ENCODE peak calls at places on chromosomes 3 and 15, in five cellular contexts. One of them, this sample, is unnamed.

GRCh38 chr3:72238341-72238740 is 453.4 kb upstream of the PROK2 start:
- DNase-seq in progenitor cell of endocrine pancreas: no peak
- DNase-seq in natural killer cell: no peak
- DNase-seq in fibroblast of lung: peak; percentile 42
- DNase-seq in adrenal gland: peak; percentile 22
- DNase-seq in this sample: no peak

GRCh38 chr15:44654858-44655257 is 8.6 kb downstream of the SPG11 start:
- DNase-seq in natural killer cell: no peak
- DNase-seq in progenitor cell of endocrine pancreas: no peak
- DNase-seq in adrenal gland: no peak
- DNase-seq in fibroblast of lung: peak; percentile 18
- DNase-seq in this sample: peak; percentile 52

GRCh38 chr15:29289179-29289578 is 19.6 kb upstream of the NSMCE3 start:
- DNase-seq in progenitor cell of endocrine pancreas: no peak
- DNase-seq in natural killer cell: no peak
- DNase-seq in fibroblast of lung: no peak
- DNase-seq in adrenal gland: no peak
- DNase-seq in this sample: no peak

GRCh38 chr15:58077427-58077826 is 11.9 kb upstream of the ALDH1A2 start:
- DNase-seq in fibroblast of lung: no peak
- DNase-seq in progenitor cell of endocrine pancreas: no peak
- DNase-seq in natural killer cell: no peak
- DNase-seq in adrenal gland: no peak
- DNase-seq in this sample: no peak

GRCh38 chr15:92803852-92804609 is 96.1 kb upstream of the CHD2 start:
- DNase-seq in adrenal gland: peak; percentile 95
- DNase-seq in fibroblast of lung: peak; percentile 100
- DNase-seq in progenitor cell of endocrine pancreas: no peak
- DNase-seq in natural killer cell: no peak
- DNase-seq in this sample: peak; percentile 99

GRCh38 chr3:115912372-115912771 is 289.1 kb downstream of the GAP43 start:
- DNase-seq in progenitor cell of endocrine pancreas: no peak
- DNase-seq in fibroblast of lung: peak; percentile 65
- DNase-seq in adrenal gland: peak; percentile 74
- DNase-seq in natural killer cell: no peak
- DNase-seq in this sample: no peak

GRCh38 chr3:55604414-55604813 is 117.3 kb upstream of the WNT5A start:
- DNase-seq in adrenal gland: no peak
- DNase-seq in fibroblast of lung: no peak
- DNase-seq in natural killer cell: no peak
- DNase-seq in progenitor cell of endocrine pancreas: no peak
- DNase-seq in this sample: no peak

GRCh38 chr15:99976811-99977271 is 243.6 kb upstream of the LYSMD4 start:
- DNase-seq in fibroblast of lung: no peak
- DNase-seq in natural killer cell: no peak
- DNase-seq in progenitor cell of endocrine pancreas: no peak
- DNase-seq in adrenal gland: no peak
- DNase-seq in this sample: no peak

GRCh38 chr15:100863406-100864198 is 16.0 kb upstream of the ALDH1A3 start:
- DNase-seq in natural killer cell: no peak
- DNase-seq in fibroblast of lung: peak; percentile 90
- DNase-seq in adrenal gland: no peak
- DNase-seq in progenitor cell of endocrine pancreas: no peak
- DNase-seq in this sample: no peak

GRCh38 chr3:179954226-179954870 is 82.4 kb downstream of the PEX5L start:
- DNase-seq in fibroblast of lung: no peak
- DNase-seq in natural killer cell: no peak
- DNase-seq in adrenal gland: no peak
- DNase-seq in progenitor cell of endocrine pancreas: no peak
- DNase-seq in this sample: no peak

GRCh38 chr15:61644550-61644949 is 415.4 kb upstream of the RORA start:
- DNase-seq in adrenal gland: no peak
- DNase-seq in progenitor cell of endocrine pancreas: no peak
- DNase-seq in fibroblast of lung: peak; percentile 47
- DNase-seq in natural killer cell: no peak
- DNase-seq in this sample: no peak
- TF ChIP-seq CTCF in adrenal gland: no peak
- TF ChIP-seq CTCF in progenitor cell of endocrine pancreas: no peak
- TF ChIP-seq CTCF in fibroblast of lung: no peak
- TF ChIP-seq CTCF in natural killer cell: no peak
- TF ChIP-seq CTCF in this sample: no peak

GRCh38 chr15:86135030-86135429 is 55.4 kb downstream of the AGBL1 start:
- DNase-seq in adrenal gland: peak; percentile 18
- DNase-seq in progenitor cell of endocrine pancreas: no peak
- DNase-seq in fibroblast of lung: no peak
- DNase-seq in natural killer cell: no peak
- DNase-seq in this sample: no peak

GRCh38 chr15:86138798-86139197 is 59.1 kb downstream of the AGBL1 start:
- DNase-seq in natural killer cell: no peak
- DNase-seq in adrenal gland: no peak
- DNase-seq in fibroblast of lung: no peak
- DNase-seq in progenitor cell of endocrine pancreas: no peak
- DNase-seq in this sample: no peak

DNA sequence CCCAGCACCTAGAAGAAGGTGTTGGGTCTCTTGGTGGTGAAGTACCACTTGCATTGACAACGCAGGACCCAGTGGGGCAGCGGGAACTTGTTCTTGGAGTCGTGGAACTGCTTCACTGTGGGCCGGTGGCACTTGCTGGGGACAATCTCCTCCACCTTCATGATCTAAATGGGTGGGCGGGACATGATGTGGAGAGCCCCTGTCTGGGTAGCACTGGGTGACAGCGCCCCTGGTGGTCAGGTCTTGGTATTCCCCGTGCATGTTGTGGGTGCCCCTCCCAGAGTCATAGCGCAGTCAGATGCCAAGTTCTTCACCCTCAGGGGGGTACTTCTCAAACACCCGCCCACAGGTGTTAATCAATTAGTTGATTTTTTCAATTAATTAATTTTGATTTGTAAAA is 60.2 kb downstream of the AGBL1 start:
- DNase-seq in adrenal gland: no peak
- DNase-seq in progenitor cell of endocrine pancreas: peak; percentile 10
- DNase-seq in natural killer cell: no peak
- DNase-seq in fibroblast of lung: no peak
- DNase-seq in this sample: no peak
- TF ChIP-seq CTCF in adrenal gland: no peak
- TF ChIP-seq CTCF in progenitor cell of endocrine pancreas: peak; percentile 48
- TF ChIP-seq CTCF in natural killer cell: no peak
- TF ChIP-seq CTCF in fibroblast of lung: no peak
- TF ChIP-seq CTCF in this sample: peak; percentile 26

DNA sequence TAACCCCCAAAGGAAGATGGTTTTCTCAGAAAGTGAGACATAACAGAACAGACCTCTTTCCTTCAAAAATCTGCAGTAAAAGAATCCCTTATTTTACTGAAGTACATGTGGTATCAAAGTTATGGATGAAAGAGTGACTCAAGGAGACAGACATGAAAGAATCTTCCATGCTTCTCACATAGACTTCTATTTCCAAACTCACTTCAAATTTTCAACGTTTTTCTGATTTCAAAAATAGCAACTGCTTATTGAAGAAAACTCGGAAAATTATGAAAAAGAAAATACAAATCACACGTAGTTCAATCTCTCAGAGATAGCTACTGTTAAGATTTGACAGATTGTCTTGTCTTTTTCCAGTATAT is 39.8 kb upstream of the TRA2B start:
- DNase-seq in progenitor cell of endocrine pancreas: no peak
- DNase-seq in fibroblast of lung: no peak
- DNase-seq in adrenal gland: no peak
- DNase-seq in natural killer cell: no peak
- DNase-seq in this sample: no peak
- TF ChIP-seq CTCF in progenitor cell of endocrine pancreas: no peak
- TF ChIP-seq CTCF in fibroblast of lung: no peak
- TF ChIP-seq CTCF in adrenal gland: peak; percentile 15
- TF ChIP-seq CTCF in natural killer cell: peak; percentile 57
- TF ChIP-seq CTCF in this sample: no peak

GRCh38 chr3:98731720-98732238 is 31.4 kb upstream of the ST3GAL6 start:
- DNase-seq in progenitor cell of endocrine pancreas: no peak
- DNase-seq in adrenal gland: no peak
- DNase-seq in natural killer cell: no peak
- DNase-seq in fibroblast of lung: no peak
- DNase-seq in this sample: no peak
- TF ChIP-seq CTCF in progenitor cell of endocrine pancreas: no peak
- TF ChIP-seq CTCF in adrenal gland: no peak
- TF ChIP-seq CTCF in natural killer cell: no peak
- TF ChIP-seq CTCF in fibroblast of lung: no peak
- TF ChIP-seq CTCF in this sample: no peak

DNA sequence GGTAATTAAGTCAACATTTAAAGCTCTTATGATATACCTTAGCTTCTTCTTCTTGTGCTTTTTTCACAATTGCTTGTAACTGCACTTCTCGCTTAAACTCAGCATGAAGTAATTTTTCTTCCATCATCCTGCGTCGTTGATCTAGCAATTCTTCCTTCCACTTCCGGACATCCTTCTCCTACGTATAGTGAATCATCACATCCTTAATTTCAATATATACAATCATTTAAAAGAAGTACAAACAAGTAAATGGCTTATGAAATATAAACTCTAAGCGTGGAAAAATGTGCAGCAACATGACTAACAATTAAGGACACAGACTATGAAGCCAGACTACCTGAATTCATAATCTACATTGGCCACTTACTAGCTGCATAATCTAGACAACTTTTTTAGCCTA is 151.4 kb downstream of the SCAPER start:
- DNase-seq in progenitor cell of endocrine pancreas: no peak
- DNase-seq in fibroblast of lung: no peak
- DNase-seq in adrenal gland: no peak
- DNase-seq in natural killer cell: no peak
- DNase-seq in this sample: no peak
- TF ChIP-seq CTCF in progenitor cell of endocrine pancreas: no peak
- TF ChIP-seq CTCF in fibroblast of lung: no peak
- TF ChIP-seq CTCF in adrenal gland: no peak
- TF ChIP-seq CTCF in natural killer cell: no peak
- TF ChIP-seq CTCF in this sample: no peak

DNA sequence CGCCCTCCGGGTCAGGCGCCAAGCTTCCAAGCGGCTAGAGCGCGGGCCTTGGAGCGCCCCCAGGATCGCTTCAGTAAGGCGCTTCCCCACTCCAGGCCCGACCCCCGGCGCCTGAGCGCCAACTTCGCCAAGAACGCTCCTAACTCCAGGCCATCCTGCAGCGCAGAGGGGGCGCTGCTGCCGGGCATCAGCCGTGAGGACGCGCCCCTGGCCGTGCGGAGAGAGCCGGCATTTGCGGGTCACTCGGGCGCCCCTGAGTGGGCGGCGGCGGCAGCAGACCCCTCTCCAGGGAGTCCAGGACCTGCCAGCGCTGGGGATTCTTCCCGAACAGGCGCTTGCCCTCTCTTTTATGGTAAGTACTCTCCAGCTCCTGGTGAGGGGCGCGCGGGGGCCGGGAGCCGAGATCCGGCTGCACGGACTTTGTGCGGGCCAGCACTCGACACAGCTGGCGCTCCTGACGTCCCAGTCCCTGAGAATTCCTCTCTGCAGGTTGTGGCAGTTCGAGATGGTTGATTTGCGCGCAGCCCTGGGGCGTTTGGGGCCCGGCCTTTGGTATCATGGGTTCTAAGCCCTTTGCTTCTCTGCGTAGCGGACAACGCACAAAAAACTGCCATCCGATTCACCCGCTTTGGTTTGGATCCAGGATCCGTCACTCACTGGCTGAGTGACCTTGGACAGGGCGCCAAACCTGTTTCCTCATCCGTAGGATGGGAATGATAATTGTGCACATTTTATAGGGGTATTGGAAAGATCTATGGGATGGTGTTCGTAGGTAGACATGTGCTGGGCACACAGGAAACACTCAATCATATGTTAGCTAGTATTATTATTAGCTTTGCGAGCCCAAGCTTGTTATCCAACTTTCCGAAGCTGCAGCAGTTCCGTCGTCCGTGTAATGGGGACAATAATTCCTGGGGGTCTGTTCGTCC is 758 bp downstream of the SPSB4 start:
- DNase-seq in natural killer cell: no peak
- DNase-seq in fibroblast of lung: peak; percentile 35
- DNase-seq in progenitor cell of endocrine pancreas: peak; percentile 59
- DNase-seq in adrenal gland: no peak
- DNase-seq in this sample: no peak
- TF ChIP-seq CTCF in natural killer cell: no peak
- TF ChIP-seq CTCF in fibroblast of lung: no peak
- TF ChIP-seq CTCF in progenitor cell of endocrine pancreas: peak; percentile 49
- TF ChIP-seq CTCF in adrenal gland: no peak
- TF ChIP-seq CTCF in this sample: peak; percentile 6

GRCh38 chr3:196711838-196712513 is at the start of the genes CEP19 and PIGX:
- DNase-seq in natural killer cell: peak; percentile 88
- DNase-seq in fibroblast of lung: peak; percentile 81
- DNase-seq in adrenal gland: peak; percentile 82
- DNase-seq in progenitor cell of endocrine pancreas: peak; percentile 78
- DNase-seq in this sample: peak; percentile 30
- TF ChIP-seq CTCF in natural killer cell: no peak
- TF ChIP-seq CTCF in fibroblast of lung: no peak
- TF ChIP-seq CTCF in adrenal gland: peak; percentile 41
- TF ChIP-seq CTCF in progenitor cell of endocrine pancreas: peak; percentile 11
- TF ChIP-seq CTCF in this sample: no peak

GRCh38 chr3:192942625-192943024 is 25.0 kb upstream of the MB21D2 start:
- DNase-seq in natural killer cell: no peak
- DNase-seq in progenitor cell of endocrine pancreas: no peak
- DNase-seq in fibroblast of lung: no peak
- DNase-seq in adrenal gland: no peak
- DNase-seq in this sample: no peak
- TF ChIP-seq CTCF in natural killer cell: no peak
- TF ChIP-seq CTCF in progenitor cell of endocrine pancreas: no peak
- TF ChIP-seq CTCF in fibroblast of lung: no peak
- TF ChIP-seq CTCF in adrenal gland: no peak
- TF ChIP-seq CTCF in this sample: no peak

DNA sequence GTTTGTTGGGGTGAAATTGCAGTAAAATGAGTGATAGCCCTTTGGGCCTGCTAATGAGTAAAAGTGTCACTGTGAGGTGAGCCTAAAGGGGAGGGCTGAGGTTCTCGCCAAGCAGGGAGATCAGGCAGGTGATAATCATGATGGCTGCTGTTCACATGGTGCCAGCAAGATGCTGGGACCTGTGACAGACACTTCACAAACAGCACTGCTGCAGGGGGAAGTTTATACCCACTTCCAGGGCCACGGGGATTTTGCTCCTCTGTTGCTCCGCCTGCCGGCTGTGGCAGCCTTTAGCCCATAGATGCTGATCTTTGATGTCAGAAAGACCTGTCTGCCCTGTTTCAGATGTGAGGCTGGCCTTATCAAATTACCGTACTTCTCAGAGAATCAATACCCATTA is 96.7 kb downstream of the SV2B start:
- DNase-seq in fibroblast of lung: no peak
- DNase-seq in progenitor cell of endocrine pancreas: no peak
- DNase-seq in natural killer cell: no peak
- DNase-seq in adrenal gland: no peak
- DNase-seq in this sample: no peak
- TF ChIP-seq CTCF in fibroblast of lung: no peak
- TF ChIP-seq CTCF in progenitor cell of endocrine pancreas: no peak
- TF ChIP-seq CTCF in natural killer cell: no peak
- TF ChIP-seq CTCF in adrenal gland: no peak
- TF ChIP-seq CTCF in this sample: no peak